ENCODE peak calls at places on chromosome 7, in four cellular contexts. One of them, this sample, is unnamed.

GRCh38 chr7:22094413-22095304 is 149.0 kb upstream of the CDCA7L start:
- DNase-seq in HL-60: no peak
- DNase-seq in GM12878: no peak
- DNase-seq in K562: no peak
- DNase-seq in this sample: no peak

GRCh38 chr7:89334785-89335184 is 539.2 kb upstream of the TEX47 start:
- DNase-seq in GM12878: no peak
- DNase-seq in K562: no peak
- DNase-seq in HL-60: no peak
- DNase-seq in this sample: no peak

GRCh38 chr7:83161851-83162401 is 758 bp downstream of the PCLO start:
- DNase-seq in GM12878: no peak
- DNase-seq in HL-60: no peak
- DNase-seq in K562: no peak
- DNase-seq in this sample: no peak

GRCh38 chr7:115707236-115707635 is 323.3 kb downstream of the TFEC start:
- DNase-seq in K562: no peak
- DNase-seq in GM12878: no peak
- DNase-seq in HL-60: no peak
- DNase-seq in this sample: no peak

GRCh38 chr7:141208539-141208938 is 134.7 kb downstream of the TMEM178B start:
- DNase-seq in HL-60: no peak
- DNase-seq in K562: no peak
- DNase-seq in GM12878: no peak
- DNase-seq in this sample: no peak

GRCh38 chr7:143069912-143070500 is 17.9 kb downstream of the OR6V1 start:
- DNase-seq in K562: no peak
- DNase-seq in GM12878: no peak
- DNase-seq in HL-60: no peak
- DNase-seq in this sample: no peak

GRCh38 chr7:96521068-96521629 is 188.5 kb downstream of the SEM1 start:
- DNase-seq in HL-60: no peak
- DNase-seq in K562: no peak
- DNase-seq in GM12878: no peak
- DNase-seq in this sample: no peak

GRCh38 chr7:138151731-138152577 is 75.7 kb downstream of the AKR1D1 start:
- DNase-seq in K562: no peak
- DNase-seq in GM12878: no peak
- DNase-seq in HL-60: no peak
- DNase-seq in this sample: no peak

GRCh38 chr7:157685430-157686284 is 348.9 kb downstream of the DNAJB6 start:
- DNase-seq in K562: no peak
- DNase-seq in HL-60: no peak
- DNase-seq in GM12878: no peak
- DNase-seq in this sample: no peak

GRCh38 chr7:44533301-44534055 is 7.7 kb downstream of the NPC1L1 start:
- DNase-seq in K562: no peak
- DNase-seq in HL-60: no peak
- DNase-seq in GM12878: no peak
- DNase-seq in this sample: no peak

GRCh38 chr7:20828947-20829346 is 42.3 kb upstream of the SP8 start:
- DNase-seq in K562: no peak
- DNase-seq in GM12878: no peak
- DNase-seq in HL-60: no peak
- DNase-seq in this sample: no peak

GRCh38 chr7:33764752-33765451 is 140.4 kb upstream of the BMPER start:
- DNase-seq in HL-60: no peak
- DNase-seq in GM12878: no peak
- DNase-seq in K562: no peak
- DNase-seq in this sample: no peak

GRCh38 chr7:27515933-27516332 is 146.8 kb downstream of the HIBADH start:
- DNase-seq in K562: no peak
- DNase-seq in HL-60: no peak
- DNase-seq in GM12878: no peak
- DNase-seq in this sample: no peak

GRCh38 chr7:139745330-139746143 is 32.3 kb downstream of the HIPK2 start:
- DNase-seq in HL-60: no peak
- DNase-seq in K562: no peak
- DNase-seq in GM12878: no peak
- DNase-seq in this sample: no peak

GRCh38 chr7:75989084-75989725 is 5.2 kb downstream of the TMEM120A start:
- DNase-seq in GM12878: no peak
- DNase-seq in K562: peak
- DNase-seq in HL-60: no peak
- DNase-seq in this sample: peak

GRCh38 chr7:111987115-111987826 is 218.9 kb downstream of the DOCK4 start:
- DNase-seq in HL-60: peak
- DNase-seq in GM12878: no peak
- DNase-seq in K562: no peak
- DNase-seq in this sample: no peak

GRCh38 chr7:114086906-114087651 is 168.3 kb upstream of the PPP1R3A start:
- DNase-seq in HL-60: no peak
- DNase-seq in GM12878: no peak
- DNase-seq in K562: no peak
- DNase-seq in this sample: no peak

GRCh38 chr7:27173412-27174076 is 576 bp downstream of the HOXA10 start:
- DNase-seq in K562: no peak
- DNase-seq in HL-60: peak
- DNase-seq in GM12878: no peak
- DNase-seq in this sample: no peak

GRCh38 chr7:137081694-137082093 is 213.2 kb downstream of the CHRM2 start:
- DNase-seq in K562: no peak
- DNase-seq in HL-60: no peak
- DNase-seq in GM12878: no peak
- DNase-seq in this sample: no peak

GRCh38 chr7:75584385-75584784 is 92.3 kb downstream of the SPDYE5 start:
- DNase-seq in HL-60: no peak
- DNase-seq in K562: no peak
- DNase-seq in GM12878: no peak
- DNase-seq in this sample: no peak

GRCh38 chr7:142431491-142431890 is 173.6 kb upstream of the PRSS58 start:
- DNase-seq in K562: no peak
- DNase-seq in GM12878: no peak
- DNase-seq in HL-60: no peak
- DNase-seq in this sample: no peak

GRCh38 chr7:3697472-3697871 is 396.4 kb downstream of the SDK1 start:
- DNase-seq in K562: no peak
- DNase-seq in HL-60: no peak
- DNase-seq in GM12878: no peak
- DNase-seq in this sample: no peak

GRCh38 chr7:93043393-93043985 is 74.3 kb downstream of the SAMD9 start:
- DNase-seq in HL-60: no peak
- DNase-seq in GM12878: no peak
- DNase-seq in K562: no peak
- DNase-seq in this sample: peak

GRCh38 chr7:23544913-23545354 is 13.2 kb upstream of the TRA2A start:
- DNase-seq in K562: no peak
- DNase-seq in HL-60: peak
- DNase-seq in GM12878: peak
- DNase-seq in this sample: no peak

GRCh38 chr7:88306590-88307048 is at the start of gene STEAP4:
- DNase-seq in K562: no peak
- DNase-seq in HL-60: peak
- DNase-seq in GM12878: no peak
- DNase-seq in this sample: no peak

GRCh38 chr7:66871076-66871475 is 49.9 kb upstream of the TMEM248 start:
- DNase-seq in HL-60: no peak
- DNase-seq in K562: no peak
- DNase-seq in GM12878: no peak
- DNase-seq in this sample: no peak

GRCh38 chr7:146654048-146654447 is 537.4 kb downstream of the CNTNAP2 start:
- DNase-seq in K562: no peak
- DNase-seq in GM12878: no peak
- DNase-seq in HL-60: no peak
- DNase-seq in this sample: no peak

GRCh38 chr7:30526163-30526562 is 21.5 kb upstream of the GGCT start:
- DNase-seq in HL-60: no peak
- DNase-seq in K562: peak
- DNase-seq in GM12878: no peak
- DNase-seq in this sample: no peak
- TF ChIP-seq SPI1 in HL-60: no peak
- TF ChIP-seq SPI1 in K562: no peak
- TF ChIP-seq SPI1 in GM12878: no peak
- TF ChIP-seq SPI1 in this sample: no peak

GRCh38 chr7:128452552-128452951 is 3.1 kb upstream of the HILPDA start:
- DNase-seq in GM12878: no peak
- DNase-seq in HL-60: no peak
- DNase-seq in K562: no peak
- DNase-seq in this sample: no peak

GRCh38 chr7:128454808-128455555 is 696 bp upstream of the HILPDA start:
- DNase-seq in HL-60: no peak
- DNase-seq in K562: peak
- DNase-seq in GM12878: no peak
- DNase-seq in this sample: no peak

GRCh38 chr7:128455556-128456254 is at the start of gene HILPDA:
- DNase-seq in K562: peak
- DNase-seq in HL-60: peak
- DNase-seq in GM12878: peak
- DNase-seq in this sample: peak

GRCh38 chr7:128450913-128451312 is 4.8 kb upstream of the HILPDA start:
- DNase-seq in K562: no peak
- DNase-seq in HL-60: no peak
- DNase-seq in GM12878: no peak
- DNase-seq in this sample: no peak

GRCh38 chr7:128453836-128454804 is 1.6 kb upstream of the HILPDA start:
- DNase-seq in HL-60: no peak
- DNase-seq in GM12878: no peak
- DNase-seq in K562: peak
- DNase-seq in this sample: no peak
- TF ChIP-seq POLR2AphosphoS5 in HL-60: no peak
- TF ChIP-seq POLR2AphosphoS5 in GM12878: no peak
- TF ChIP-seq POLR2AphosphoS5 in K562: no peak
- TF ChIP-seq POLR2AphosphoS5 in this sample: no peak

GRCh38 chr7:77820967-77821366 is 22.4 kb downstream of the PHTF2 start:
- DNase-seq in GM12878: no peak
- DNase-seq in HL-60: no peak
- DNase-seq in K562: no peak
- DNase-seq in this sample: no peak

GRCh38 chr7:77823787-77824186 is 25.2 kb downstream of the PHTF2 start:
- DNase-seq in GM12878: no peak
- DNase-seq in HL-60: no peak
- DNase-seq in K562: no peak
- DNase-seq in this sample: no peak

GRCh38 chr7:77824636-77825035 is 26.1 kb downstream of the PHTF2 start:
- DNase-seq in K562: no peak
- DNase-seq in HL-60: no peak
- DNase-seq in GM12878: no peak
- DNase-seq in this sample: no peak

GRCh38 chr7:77825140-77825539 is 26.6 kb downstream of the PHTF2 start:
- DNase-seq in K562: no peak
- DNase-seq in GM12878: no peak
- DNase-seq in HL-60: no peak
- DNase-seq in this sample: no peak

GRCh38 chr7:77822269-77822668 is 23.7 kb downstream of the PHTF2 start:
- DNase-seq in K562: no peak
- DNase-seq in GM12878: no peak
- DNase-seq in HL-60: no peak
- DNase-seq in this sample: no peak
- TF ChIP-seq SPI1 in K562: no peak
- TF ChIP-seq SPI1 in GM12878: no peak
- TF ChIP-seq SPI1 in HL-60: no peak
- TF ChIP-seq SPI1 in this sample: no peak

GRCh38 chr7:29987821-29988317 is 1.7 kb downstream of the SCRN1 start:
- DNase-seq in K562: no peak
- DNase-seq in GM12878: no peak
- DNase-seq in HL-60: no peak
- DNase-seq in this sample: no peak
- TF ChIP-seq POLR2AphosphoS5 in K562: no peak
- TF ChIP-seq POLR2AphosphoS5 in GM12878: no peak
- TF ChIP-seq POLR2AphosphoS5 in HL-60: no peak
- TF ChIP-seq POLR2AphosphoS5 in this sample: no peak

DNA sequence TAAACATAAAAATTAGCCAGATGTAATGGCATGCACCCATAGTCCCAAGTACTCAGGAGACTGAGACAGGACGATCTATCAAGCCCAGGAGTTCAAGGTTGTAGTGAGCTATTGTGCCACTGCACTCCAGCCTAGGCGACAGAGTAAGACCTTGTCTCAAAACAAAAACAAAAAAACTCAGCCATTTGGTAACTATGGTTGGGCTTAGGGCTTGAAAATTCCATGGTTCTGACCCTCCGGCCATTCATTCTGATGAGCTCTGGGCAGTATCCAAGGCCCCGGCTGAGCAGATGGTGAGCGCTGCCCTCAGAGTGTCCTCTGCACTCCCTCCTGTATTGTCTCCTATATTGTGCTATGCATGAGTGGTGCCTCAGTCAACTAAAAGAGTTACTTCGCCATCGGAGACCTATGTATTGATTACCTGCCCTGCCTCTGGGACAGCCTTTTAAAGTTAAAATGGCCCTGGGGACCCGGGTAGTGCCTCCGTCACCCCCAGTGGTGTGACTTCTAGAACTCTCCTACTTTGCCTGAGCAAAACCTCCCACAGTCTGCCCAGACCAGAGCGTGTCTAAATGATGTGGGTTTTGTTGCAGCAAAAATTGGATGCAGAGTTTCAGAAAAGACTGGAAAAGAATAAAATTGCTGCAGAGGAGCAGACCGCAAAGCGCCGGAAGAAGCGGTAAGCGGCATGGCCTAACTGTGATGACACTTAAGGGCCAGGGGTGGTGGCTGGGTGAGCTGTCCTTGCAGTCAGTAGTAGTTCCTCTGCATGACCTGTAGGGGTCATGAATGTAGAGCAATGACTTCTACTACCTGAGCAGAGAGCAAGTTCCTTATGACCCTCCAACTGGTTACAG is 8.1 kb downstream of the PRKRIP1 start:
- DNase-seq in HL-60: peak
- DNase-seq in K562: peak
- DNase-seq in GM12878: no peak
- DNase-seq in this sample: no peak
- TF ChIP-seq SPI1 in HL-60: peak
- TF ChIP-seq SPI1 in K562: peak
- TF ChIP-seq SPI1 in GM12878: no peak
- TF ChIP-seq SPI1 in this sample: no peak